ENCODE peak calls at places on chromosomes 12 and 14, in eight cellular contexts. Q is endothelial cell, Z is cardiac muscle cell, N is fibroblast of lung, S is lung, R is Calu3, H is cardiac fibroblast, P is keratinocyte. O is an unnamed sample.

GRCh38 chr14:104087981-104088850 is 2.7 kb downstream of the ASPG start:
- DNase-seq in Q (no peak), S (no peak), P (no peak), R (no peak), N (no peak), Z (peak), H (no peak), O (no peak)

GRCh38 chr12:95116773-95117172 is 43.4 kb upstream of the NR2C1 start:
- DNase-seq in R (peak), H (no peak), Q (no peak), S (no peak), Z (no peak), N (no peak), P (peak), O (no peak)

GRCh38 chr12:21600196-21600595 is 4.5 kb downstream of the GYS2 start:
- DNase-seq in R (no peak), S (no peak), Q (no peak), Z (no peak), H (no peak), N (no peak), P (no peak), O (no peak)

GRCh38 chr12:27426743-27427142 is 19.8 kb upstream of the SMCO2 start:
- DNase-seq in Q (no peak), R (no peak), P (no peak), N (no peak), Z (no peak), S (no peak), H (no peak), O (no peak)

GRCh38 chr12:43937947-43938346 is 102.1 kb downstream of the TMEM117 start:
- DNase-seq in P (no peak), Q (no peak), N (no peak), S (no peak), H (peak), R (no peak), Z (peak), O (peak)

GRCh38 chr12:110929818-110930217 is 9.4 kb upstream of the MYL2 start:
- DNase-seq in P (no peak), Q (no peak), Z (no peak), N (no peak), R (no peak), S (no peak), H (no peak), O (no peak)

GRCh38 chr12:12719496-12719895 is 2.3 kb downstream of the CDKN1B start:
- DNase-seq in N (peak), Q (no peak), Z (peak), P (no peak), S (no peak), H (peak), R (no peak), O (no peak)

GRCh38 chr12:124827588-124828184 is 36.0 kb downstream of the SCARB1 start:
- DNase-seq in S (no peak), Q (no peak), P (no peak), Z (no peak), R (no peak), H (no peak), N (peak), O (no peak)

GRCh38 chr12:122965356-122965755 is 907 bp downstream of the ABCB9 start:
- DNase-seq in Z (no peak), S (no peak), R (no peak), N (no peak), P (no peak), Q (no peak), H (no peak), O (no peak)

GRCh38 chr12:129067482-129067881 is 214.2 kb downstream of the GLT1D1 start:
- DNase-seq in P (no peak), R (no peak), S (no peak), Q (no peak), N (peak), H (no peak), Z (no peak), O (no peak)

GRCh38 chr14:61543946-61544345 is 151.4 kb upstream of the HIF1A start:
- DNase-seq in N (no peak), S (no peak), Q (no peak), P (no peak), R (no peak), Z (no peak), H (no peak), O (no peak)

GRCh38 chr12:65881348-65881961 is 57.2 kb downstream of the HMGA2 start:
- DNase-seq in R (no peak), N (peak), P (no peak), H (peak), Q (peak), Z (peak), S (no peak), O (peak)

GRCh38 chr12:105939181-105939721 is 199.5 kb downstream of the NUAK1 start:
- DNase-seq in S (no peak), N (no peak), P (peak), Z (no peak), R (no peak), Q (no peak), H (no peak), O (no peak)

GRCh38 chr12:46523863-46524770 is 151.5 kb upstream of the SLC38A2 start:
- DNase-seq in H (peak), P (peak), Z (peak), Q (no peak), R (no peak), S (no peak), N (peak), O (peak)

GRCh38 chr12:38998887-38999482 is 93.6 kb upstream of the CPNE8 start:
- DNase-seq in N (no peak), Z (no peak), R (no peak), P (no peak), Q (no peak), S (no peak), H (no peak), O (no peak)

GRCh38 chr12:31620311-31620710 is 29.4 kb upstream of the DENND5B start:
- DNase-seq in Q (no peak), S (no peak), R (no peak), P (no peak), Z (no peak), H (no peak), N (peak), O (no peak)

GRCh38 chr14:73888971-73889370 is 2.3 kb downstream of the ZNF410 start:
- DNase-seq in Q (no peak), N (peak), R (no peak), Z (peak), P (peak), H (peak), S (no peak), O (no peak)

GRCh38 chr12:69987453-69988102 is 162.6 kb downstream of the MYRFL start:
- DNase-seq in N (peak), Q (no peak), S (no peak), P (peak), H (peak), R (peak), Z (peak), O (peak)

GRCh38 chr12:69988601-69989194 is 163.7 kb downstream of the MYRFL start:
- DNase-seq in Q (no peak), S (no peak), Z (peak), R (no peak), P (no peak), N (peak), H (peak), O (peak)

GRCh38 chr12:69986109-69986508 is 161.1 kb downstream of the MYRFL start:
- DNase-seq in N (no peak), R (no peak), Z (no peak), S (no peak), Q (no peak), P (no peak), H (no peak), O (no peak)

GRCh38 chr12:69984216-69984615 is 159.2 kb downstream of the MYRFL start:
- DNase-seq in H (no peak), N (no peak), P (no peak), R (no peak), S (no peak), Q (no peak), Z (no peak), O (no peak)

GRCh38 chr12:69985656-69986055 is 160.6 kb downstream of the MYRFL start:
- DNase-seq in R (peak), S (no peak), Q (no peak), Z (no peak), N (no peak), P (no peak), H (no peak), O (no peak)
- TF ChIP-seq CTCF in R (peak), S (no peak), Q (peak), Z (peak), N (no peak), P (peak), H (peak), O (peak)

DNA sequence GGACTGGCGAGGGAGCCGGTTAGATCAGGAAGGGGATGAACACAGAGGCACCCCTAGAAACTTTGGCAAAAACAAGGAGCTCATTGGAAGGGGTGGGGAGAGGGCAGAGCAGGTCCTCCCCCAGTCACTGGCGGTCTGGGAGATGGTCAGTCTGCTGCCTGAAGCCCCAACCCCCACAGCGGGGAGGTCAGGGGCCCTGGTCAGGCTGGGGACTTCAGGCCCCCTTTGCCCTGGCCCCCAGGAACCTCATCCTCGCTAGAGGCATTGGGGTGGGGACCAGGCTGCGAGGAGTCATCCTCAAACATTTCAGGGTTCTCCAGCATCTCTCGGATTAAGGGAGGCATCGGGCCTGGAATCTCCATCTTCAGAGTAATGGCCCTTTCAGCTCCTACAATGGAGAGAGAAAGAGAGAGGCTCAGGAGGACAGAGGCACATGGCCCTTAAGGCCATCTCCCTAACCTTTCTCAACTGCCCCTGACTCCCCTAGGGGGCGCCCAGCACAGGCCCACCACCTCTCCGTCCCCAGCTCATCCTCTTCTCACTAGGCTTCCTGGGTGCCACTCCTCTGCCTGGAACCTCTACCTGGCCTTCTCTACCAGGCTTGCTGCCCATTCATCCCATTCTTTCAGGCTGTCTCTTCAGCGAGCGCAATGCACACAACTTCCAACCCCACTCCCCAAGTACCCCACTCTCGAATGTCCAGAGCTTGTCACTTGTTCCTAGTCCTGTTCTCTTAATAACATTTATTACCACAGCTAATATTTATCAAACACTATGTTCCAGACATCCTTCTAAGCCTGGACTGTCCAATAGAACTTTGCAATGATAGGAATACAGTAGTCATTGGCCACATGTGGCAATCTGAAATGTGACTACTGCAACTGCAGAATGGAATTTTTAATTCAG is 4.7 kb upstream of the ITGB7 start:
- DNase-seq in Q (no peak), P (no peak), H (no peak), N (no peak), S (no peak), R (no peak), Z (no peak), O (no peak)
- TF ChIP-seq CTCF in Q (peak), P (peak), H (peak), N (peak), S (no peak), R (peak), Z (peak), O (peak)

GRCh38 chr12:131327521-131328488 is 374.1 kb downstream of the ADGRD1 start:
- DNase-seq in R (no peak), Q (no peak), S (no peak), N (no peak), P (no peak), Z (no peak), H (no peak), O (no peak)
- TF ChIP-seq CTCF in R (no peak), Q (no peak), S (no peak), N (no peak), P (no peak), Z (no peak), H (no peak), O (no peak)

GRCh38 chr14:75084513-75084912 is 15.1 kb downstream of the ZC2HC1C start:
- DNase-seq in H (no peak), Z (no peak), N (no peak), S (no peak), P (no peak), Q (no peak), R (no peak), O (peak)
- TF ChIP-seq CTCF in H (no peak), Z (no peak), N (no peak), S (no peak), P (peak), Q (no peak), R (peak), O (no peak)

DNA sequence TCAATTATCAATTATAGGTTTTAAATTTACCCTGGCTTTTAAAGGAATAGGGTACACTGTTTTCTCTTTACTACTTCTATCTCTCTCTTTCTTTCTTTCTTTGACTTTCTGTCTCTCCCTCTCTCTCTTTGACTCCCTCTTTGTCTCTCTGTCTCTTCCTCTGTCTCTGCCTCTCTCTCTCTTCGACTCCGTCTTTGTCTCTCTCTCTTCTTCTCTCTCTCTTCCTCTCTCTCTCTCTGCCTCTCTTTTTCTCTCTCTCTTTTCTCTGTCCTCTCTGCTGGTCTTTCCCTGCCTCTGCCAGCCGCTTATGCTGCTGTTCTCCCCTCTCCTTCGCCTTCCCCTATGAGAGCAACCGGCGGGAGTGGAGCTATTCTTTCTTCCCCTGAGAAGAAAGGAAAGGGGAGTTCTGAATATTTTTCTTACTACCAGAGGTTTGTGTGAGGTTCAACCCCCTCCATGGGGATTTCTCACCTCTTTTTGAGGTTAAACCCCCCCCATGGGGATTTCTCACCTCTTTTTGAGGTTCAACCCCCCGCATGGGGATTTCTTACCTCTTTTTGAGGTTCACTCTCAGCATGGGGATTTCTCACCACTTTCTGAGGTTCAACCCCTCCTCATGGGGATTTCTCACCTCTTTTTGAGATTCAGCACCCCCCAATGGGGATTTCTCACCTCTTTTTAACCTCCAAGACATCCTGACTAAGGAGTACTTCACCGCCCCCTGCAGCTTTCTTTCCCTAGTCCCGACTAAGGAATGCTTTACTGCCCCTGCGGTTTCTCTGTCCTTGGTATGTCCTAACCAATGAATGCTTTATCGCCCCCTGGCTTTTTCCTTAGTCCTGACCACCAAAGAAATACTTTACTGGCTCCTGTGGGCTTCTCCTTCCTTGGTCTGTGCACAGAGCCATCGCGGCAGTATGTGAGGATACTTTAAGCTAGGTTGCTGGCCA is 27.4 kb upstream of the DDHD1 start:
- DNase-seq in Q (no peak), N (peak), S (no peak), Z (peak), R (no peak), H (peak), P (no peak), O (peak)
- TF ChIP-seq CTCF in Q (peak), N (peak), S (no peak), Z (peak), R (no peak), H (peak), P (no peak), O (peak)

GRCh38 chr12:54631551-54631950 is 3.1 kb downstream of the LACRT start:
- DNase-seq in Q (no peak), Z (no peak), S (no peak), H (no peak), N (no peak), P (no peak), R (no peak), O (no peak)

GRCh38 chr12:54629925-54630324 is 4.8 kb downstream of the LACRT start:
- DNase-seq in S (no peak), R (no peak), Z (no peak), H (no peak), Q (no peak), P (no peak), N (no peak), O (no peak)

GRCh38 chr12:54628186-54628846 is 6.4 kb downstream of the LACRT start:
- DNase-seq in S (no peak), Z (no peak), N (no peak), R (no peak), P (no peak), Q (no peak), H (no peak), O (no peak)

GRCh38 chr12:54634795-54635194 is at the start of gene LACRT:
- DNase-seq in N (no peak), R (no peak), Q (no peak), H (no peak), P (no peak), Z (no peak), S (no peak), O (no peak)

DNA sequence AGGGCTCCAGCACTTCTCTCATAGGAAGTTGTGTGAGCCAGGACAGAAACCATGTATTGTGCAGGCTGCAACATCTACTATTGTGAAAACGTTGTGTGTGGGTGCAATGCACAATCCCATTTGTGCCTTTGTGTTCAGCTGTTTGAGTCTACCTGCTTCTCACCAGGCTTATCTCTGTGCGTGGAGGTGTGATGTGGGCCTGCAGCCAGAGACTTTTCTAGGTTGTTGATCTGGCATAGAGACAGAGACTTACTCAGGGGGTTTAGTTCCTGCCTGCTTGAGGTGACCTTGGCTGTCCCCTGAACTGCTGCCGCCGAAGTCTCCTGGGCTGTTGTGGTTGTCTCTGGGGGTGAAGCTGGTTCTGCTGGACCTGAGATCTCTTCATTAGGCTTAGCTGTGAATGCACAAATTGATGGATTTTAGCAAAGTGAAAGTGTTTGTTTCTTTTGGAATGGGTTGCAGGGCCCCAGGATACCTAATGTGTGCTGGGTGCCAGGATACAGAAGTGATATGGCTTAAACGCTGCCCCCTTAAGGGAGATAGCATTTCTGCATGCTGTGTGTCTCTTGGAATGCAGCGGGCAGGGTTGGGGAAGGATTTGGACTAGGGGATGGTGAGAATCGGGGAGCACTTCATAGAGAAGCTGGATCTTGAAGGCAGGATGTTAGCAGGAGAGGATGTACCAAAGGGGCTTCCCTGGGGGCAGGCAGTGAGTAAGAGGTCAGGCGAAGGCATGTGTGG is 2.5 kb downstream of the LACRT start:
- DNase-seq in Q (no peak), P (no peak), N (no peak), S (no peak), R (no peak), H (no peak), Z (no peak), O (no peak)
- TF ChIP-seq CTCF in Q (no peak), P (no peak), N (no peak), S (no peak), R (no peak), H (peak), Z (peak), O (no peak)

O was measured in fibroblast of pulmonary artery.